ENCODE peak calls at places on chromosomes 2 and 18, in nine cellular contexts. R is psoas muscle, D is AG09309, N is Karpas-422, V is epithelial cell of esophagus, J is aorta, Q is ovary, H is fibroblast of the aortic adventitia, K is tibial artery. F is an unnamed sample.

GRCh38 chr2:61452392-61452791 is 18.5 kb downstream of the USP34 start:
- DNase-seq in D (no peak), Q (no peak), K (no peak), J (no peak), N (no peak), V (no peak), R (no peak), H (no peak), F (no peak)

GRCh38 chr2:217920879-217921603 is 81.8 kb downstream of the TNS1 start:
- DNase-seq in V (no peak), D (no peak), J (peak; percentile 83), N (no peak), K (peak; percentile 95), R (peak; percentile 73), H (peak; percentile 56), Q (peak; percentile 66), F (no peak)

GRCh38 chr2:116761864-116762263 is 1052.6 kb upstream of the DDX18 start:
- DNase-seq in Q (no peak), R (no peak), H (no peak), V (no peak), N (no peak), D (no peak), J (no peak), K (no peak), F (no peak)

GRCh38 chr2:149826471-149827125 is 239.0 kb upstream of the MMADHC start:
- DNase-seq in V (peak; percentile 39), H (no peak), R (no peak), K (no peak), N (no peak), D (no peak), J (no peak), Q (no peak), F (no peak)

GRCh38 chr18:77346446-77346845 is 96.8 kb downstream of the GALR1 start:
- DNase-seq in J (no peak), R (no peak), H (peak; percentile 19), N (no peak), Q (no peak), K (no peak), D (no peak), V (no peak), F (no peak)

GRCh38 chr2:98908909-98909308 is 27.1 kb downstream of the CRACDL start:
- DNase-seq in D (no peak), R (no peak), J (no peak), K (peak; percentile 6), H (peak; percentile 34), N (peak; percentile 97), Q (no peak), V (peak; percentile 43), F (no peak)

GRCh38 chr2:84497285-84497684 is 19.0 kb upstream of the DNAH6 start:
- DNase-seq in K (no peak), J (no peak), R (no peak), N (no peak), Q (no peak), D (no peak), H (no peak), V (no peak), F (no peak)

GRCh38 chr18:77248873-77249582 is 620 bp upstream of the GALR1 start:
- DNase-seq in N (no peak), D (no peak), H (peak; percentile 4), R (no peak), J (no peak), K (no peak), Q (no peak), V (no peak), F (no peak)

GRCh38 chr2:12251749-12252148 is 465.0 kb upstream of the TRIB2 start:
- DNase-seq in D (no peak), H (no peak), R (no peak), K (no peak), Q (no peak), V (no peak), N (no peak), J (no peak), F (no peak)

GRCh38 chr18:58109251-58109650 is 65.2 kb downstream of the NEDD4L start:
- DNase-seq in N (no peak), V (no peak), Q (no peak), R (no peak), K (no peak), D (no peak), H (no peak), J (no peak), F (no peak)

GRCh38 chr18:23114171-23114881 is 21.0 kb upstream of the CABLES1 start:
- DNase-seq in H (no peak), N (no peak), R (no peak), Q (no peak), D (no peak), J (peak; percentile 47), K (peak; percentile 71), V (no peak), F (no peak)

GRCh38 chr2:10494351-10495066 is 46.4 kb upstream of the ODC1 start:
- DNase-seq in J (no peak), N (no peak), K (no peak), Q (no peak), H (no peak), R (no peak), D (no peak), V (no peak), F (no peak)

GRCh38 chr2:157182204-157182709 is 75.2 kb upstream of the GALNT5 start:
- DNase-seq in V (no peak), K (no peak), N (no peak), D (no peak), J (no peak), R (no peak), H (no peak), Q (no peak), F (no peak)

DNA sequence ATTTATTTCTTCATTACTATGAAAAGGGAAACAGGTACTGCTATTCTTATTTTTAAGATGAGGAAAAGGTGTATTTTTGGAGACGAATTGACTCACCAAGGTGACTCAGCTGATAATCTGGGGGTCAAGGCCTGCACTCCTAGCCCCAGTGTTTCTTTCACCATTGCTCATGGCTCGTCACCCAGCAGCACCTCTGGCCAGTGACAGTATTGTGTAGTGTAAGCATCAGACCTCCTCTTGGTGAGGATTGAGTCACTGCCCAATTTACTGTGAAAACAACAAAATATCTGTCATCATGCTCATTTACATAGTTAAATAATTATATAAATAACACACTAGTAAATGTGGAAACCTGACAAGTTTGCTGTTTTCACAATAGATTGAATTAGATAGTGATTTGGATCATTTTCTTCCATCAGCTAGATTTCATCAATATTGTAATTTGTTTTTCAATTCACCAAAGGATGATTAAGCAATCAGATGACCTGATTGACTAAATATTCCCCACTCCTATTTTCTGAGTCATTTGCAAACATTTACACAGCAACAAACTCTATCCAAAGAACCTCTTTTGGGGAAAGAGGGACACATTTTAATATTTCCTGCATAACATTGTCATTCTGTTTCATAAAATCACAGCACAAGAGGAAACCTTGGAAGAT is 492.8 kb upstream of the RAB12 start:
- DNase-seq in Q (no peak), H (peak; percentile 36), J (no peak), K (no peak), R (peak; percentile 15), N (no peak), V (peak; percentile 88), D (no peak), F (no peak)
- H3K4me3 ChIP-seq in Q (no peak overlapping the region), H (no peak overlapping the region), J (no peak overlapping the region), K (no peak overlapping the region), R (no peak overlapping the region), N (no peak overlapping the region), V (no peak overlapping the region), D (no peak overlapping the region), F (no peak overlapping the region)

GRCh38 chr18:12310762-12311161 is 2.7 kb downstream of the TUBB6 start:
- DNase-seq in D (no peak), V (no peak), R (no peak), N (no peak), Q (no peak), K (no peak), J (no peak), H (no peak), F (no peak)
- H3K4me3 ChIP-seq in D (no peak overlapping the region), V (no peak overlapping the region), R (no peak overlapping the region), N (no peak overlapping the region), Q (no peak overlapping the region), K (peak overlapping the region; percentile 82), J (no peak overlapping the region), H (peak overlapping the region; percentile 3), F (no peak overlapping the region)

GRCh38 chr2:238493880-238494572 is 67.3 kb downstream of the ASB1 start:
- DNase-seq in D (no peak), N (peak; percentile 44), V (no peak), Q (no peak), J (no peak), R (no peak), K (no peak), H (no peak), F (peak; percentile 62)
- H3K4me3 ChIP-seq in D (no peak overlapping the region), N (peak overlapping the region; percentile 10), V (no peak overlapping the region), Q (no peak overlapping the region), J (no peak overlapping the region), R (no peak overlapping the region), K (no peak overlapping the region), H (no peak overlapping the region), F (no peak overlapping the region)

GRCh38 chr2:38515155-38516074 is 87.3 kb downstream of the HNRNPLL start:
- DNase-seq in Q (peak; percentile 84), N (no peak), V (peak; percentile 62), K (no peak), R (peak; percentile 64), J (peak; percentile 68), D (no peak), H (peak; percentile 79), F (no peak)
- H3K4me3 ChIP-seq in Q (peak overlapping the region; percentile 26), N (no peak overlapping the region), V (no peak overlapping the region), K (no peak overlapping the region), R (peak overlapping the region; percentile 53), J (no peak overlapping the region), D (no peak overlapping the region), H (peak overlapping the region; percentile 40), F (no peak overlapping the region)

DNA sequence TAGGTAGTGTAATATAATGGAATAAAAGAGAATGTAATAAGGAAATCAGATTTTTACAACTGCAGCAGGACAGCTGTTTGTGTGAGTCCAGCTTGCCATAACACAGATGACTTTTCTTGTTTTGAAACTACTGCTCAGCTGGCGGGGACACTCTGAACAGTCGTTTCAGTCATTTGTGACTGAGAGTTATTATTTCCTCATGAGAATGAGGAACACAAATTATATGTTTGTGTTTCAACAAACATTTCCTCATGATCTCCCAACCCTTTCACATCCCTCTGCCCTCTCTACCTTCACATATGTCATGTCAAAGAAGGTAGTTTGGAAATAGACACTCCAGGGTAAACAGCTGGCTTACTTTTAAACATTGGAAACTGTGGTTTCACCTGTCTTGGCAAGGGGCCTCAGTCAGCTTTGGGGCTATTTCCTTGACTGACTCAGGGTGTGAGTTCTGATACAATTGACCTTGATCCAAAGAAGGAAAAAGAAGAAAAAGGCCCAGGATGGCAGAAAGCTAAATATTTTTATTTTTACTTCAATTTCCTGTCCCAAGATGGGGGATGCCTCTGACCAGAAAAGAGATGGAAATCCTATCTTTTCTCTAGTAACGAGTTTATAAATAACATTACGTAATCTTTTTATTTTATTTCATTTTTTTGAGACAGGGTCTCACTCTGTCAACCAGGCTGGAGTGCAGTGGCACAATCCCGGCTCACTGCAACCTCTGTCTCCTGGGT is 593 bp downstream of the SP140L start:
- DNase-seq in V (peak; percentile 41), R (no peak), N (peak; percentile 56), K (no peak), D (no peak), J (no peak), Q (no peak), H (no peak), F (no peak)
- H3K4me3 ChIP-seq in V (peak overlapping the region; percentile 47), R (peak overlapping the region; percentile 68), N (peak overlapping the region; percentile 76), K (peak overlapping the region; percentile 50), D (peak overlapping the region; percentile 37), J (peak overlapping the region; percentile 49), Q (peak overlapping the region; percentile 53), H (peak overlapping the region; percentile 64), F (peak overlapping the region; percentile 61)